ENCODE peak calls at places on chromosomes 13 and 19, in five cellular contexts. One of them, this sample, is unnamed.
A peak's percentile ranks its signal among the peaks of the same experiment; 100 is the strongest.

GRCh38 chr13:50676602-50677001 is 166.9 kb downstream of the DLEU7 start:
- DNase-seq in colonic mucosa: no peak
- DNase-seq in upper lobe of left lung: no peak
- DNase-seq in breast epithelium: no peak
- DNase-seq in lower lobe of right lung: no peak
- DNase-seq in this sample: no peak

GRCh38 chr19:29260477-29261317 is 47.7 kb upstream of the UQCRFS1 start:
- DNase-seq in breast epithelium: no peak
- DNase-seq in lower lobe of right lung: no peak
- DNase-seq in upper lobe of left lung: no peak
- DNase-seq in colonic mucosa: peak; percentile 29
- DNase-seq in this sample: no peak

GRCh38 chr19:9011875-9012274 is 1.7 kb upstream of the MUC16 start:
- DNase-seq in breast epithelium: no peak
- DNase-seq in colonic mucosa: no peak
- DNase-seq in lower lobe of right lung: no peak
- DNase-seq in upper lobe of left lung: no peak
- DNase-seq in this sample: no peak

GRCh38 chr19:18507021-18507726 is 14.7 kb downstream of the ELL start:
- DNase-seq in upper lobe of left lung: no peak
- DNase-seq in lower lobe of right lung: no peak
- DNase-seq in breast epithelium: no peak
- DNase-seq in colonic mucosa: peak; percentile 67
- DNase-seq in this sample: no peak

GRCh38 chr19:16397791-16398529 is 73.3 kb downstream of the KLF2 start:
- DNase-seq in lower lobe of right lung: no peak
- DNase-seq in breast epithelium: no peak
- DNase-seq in upper lobe of left lung: no peak
- DNase-seq in colonic mucosa: no peak
- DNase-seq in this sample: no peak

GRCh38 chr13:111187879-111188643 is 73.0 kb downstream of the ARHGEF7 start:
- DNase-seq in lower lobe of right lung: no peak
- DNase-seq in colonic mucosa: no peak
- DNase-seq in upper lobe of left lung: no peak
- DNase-seq in breast epithelium: no peak
- DNase-seq in this sample: no peak

GRCh38 chr13:75636339-75637095 is 387 bp downstream of the LMO7 start:
- DNase-seq in upper lobe of left lung: peak; percentile 85
- DNase-seq in lower lobe of right lung: peak; percentile 65
- DNase-seq in breast epithelium: no peak
- DNase-seq in colonic mucosa: peak; percentile 31
- DNase-seq in this sample: peak; percentile 68

GRCh38 chr13:43573787-43574562 is 212.8 kb downstream of the ENOX1 start:
- DNase-seq in lower lobe of right lung: no peak
- DNase-seq in breast epithelium: no peak
- DNase-seq in colonic mucosa: no peak
- DNase-seq in upper lobe of left lung: no peak
- DNase-seq in this sample: no peak

GRCh38 chr13:73767191-73767741 is 366.9 kb downstream of the KLF12 start:
- DNase-seq in upper lobe of left lung: no peak
- DNase-seq in colonic mucosa: no peak
- DNase-seq in lower lobe of right lung: no peak
- DNase-seq in breast epithelium: no peak
- DNase-seq in this sample: no peak

GRCh38 chr19:6056801-6057650 is 53.3 kb downstream of the RFX2 start:
- DNase-seq in upper lobe of left lung: no peak
- DNase-seq in lower lobe of right lung: peak; percentile 79
- DNase-seq in colonic mucosa: peak; percentile 65
- DNase-seq in breast epithelium: peak; percentile 78
- DNase-seq in this sample: peak; percentile 43

GRCh38 chr13:41458187-41458938 is 1.0 kb downstream of the RGCC start:
- DNase-seq in upper lobe of left lung: peak; percentile 91
- DNase-seq in breast epithelium: no peak
- DNase-seq in lower lobe of right lung: peak; percentile 75
- DNase-seq in colonic mucosa: peak; percentile 32
- DNase-seq in this sample: peak; percentile 73

GRCh38 chr13:48954086-48954485 is 21.6 kb upstream of the FNDC3A start:
- DNase-seq in colonic mucosa: no peak
- DNase-seq in breast epithelium: no peak
- DNase-seq in lower lobe of right lung: no peak
- DNase-seq in upper lobe of left lung: no peak
- DNase-seq in this sample: no peak

GRCh38 chr13:55664178-55664577 is 1476.5 kb upstream of the PRR20A start:
- DNase-seq in breast epithelium: no peak
- DNase-seq in upper lobe of left lung: no peak
- DNase-seq in lower lobe of right lung: no peak
- DNase-seq in colonic mucosa: no peak
- DNase-seq in this sample: no peak

GRCh38 chr19:39352549-39353285 is 10.5 kb downstream of the SAMD4B start:
- DNase-seq in breast epithelium: no peak
- DNase-seq in upper lobe of left lung: no peak
- DNase-seq in lower lobe of right lung: no peak
- DNase-seq in colonic mucosa: no peak
- DNase-seq in this sample: no peak

GRCh38 chr13:110390572-110390971 is 83.5 kb downstream of the COL4A2 start:
- DNase-seq in breast epithelium: no peak
- DNase-seq in colonic mucosa: no peak
- DNase-seq in upper lobe of left lung: no peak
- DNase-seq in lower lobe of right lung: no peak
- DNase-seq in this sample: no peak

GRCh38 chr13:106156468-106156867 is 379.0 kb downstream of the EFNB2 start:
- DNase-seq in lower lobe of right lung: no peak
- DNase-seq in colonic mucosa: no peak
- DNase-seq in upper lobe of left lung: no peak
- DNase-seq in breast epithelium: no peak
- DNase-seq in this sample: no peak

GRCh38 chr13:30247406-30247805 is 59.9 kb downstream of the KATNAL1 start:
- DNase-seq in upper lobe of left lung: no peak
- DNase-seq in breast epithelium: no peak
- DNase-seq in lower lobe of right lung: no peak
- DNase-seq in colonic mucosa: no peak
- DNase-seq in this sample: no peak

GRCh38 chr13:90533866-90534265 is 813.6 kb upstream of the MIR17HG start:
- DNase-seq in upper lobe of left lung: no peak
- DNase-seq in colonic mucosa: no peak
- DNase-seq in breast epithelium: no peak
- DNase-seq in lower lobe of right lung: no peak
- DNase-seq in this sample: no peak

DNA sequence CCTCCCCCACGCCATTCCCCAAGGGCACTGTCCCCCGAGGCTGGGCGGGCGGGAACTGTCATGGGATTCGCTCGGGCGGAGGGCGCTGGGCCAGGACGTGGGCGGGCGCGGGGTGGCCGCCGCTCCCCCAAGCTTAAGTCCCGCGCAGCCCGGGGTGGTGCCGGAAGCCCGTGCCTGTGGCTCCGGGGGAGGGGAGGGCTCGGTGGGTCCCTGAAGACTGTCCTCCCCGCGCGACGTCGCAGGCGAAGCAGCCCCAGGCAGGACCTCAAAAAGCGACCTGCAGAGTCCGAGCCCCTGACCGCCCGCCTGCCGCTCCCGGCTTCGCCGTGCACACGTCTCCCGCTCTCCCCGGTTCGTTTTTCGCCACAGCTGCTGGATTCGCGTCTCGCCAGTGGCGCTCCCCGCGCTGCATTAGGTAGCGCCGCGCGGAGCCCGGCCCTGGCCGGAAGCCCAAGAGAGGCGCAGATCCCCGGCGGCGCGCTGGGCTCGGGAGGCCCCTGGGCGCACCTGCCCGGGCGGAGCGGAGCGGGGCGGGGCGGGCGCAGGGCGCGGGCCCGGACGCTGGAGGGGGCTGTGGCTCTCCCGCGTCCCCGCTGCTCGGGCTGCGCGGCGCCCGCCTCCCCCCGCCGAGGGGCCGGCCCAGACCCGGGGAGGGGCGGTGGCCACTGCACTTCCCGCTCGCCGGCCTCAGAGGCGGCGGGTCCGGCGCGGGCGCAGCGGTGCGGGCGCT is at the start of gene FARP1:
- DNase-seq in breast epithelium: peak; percentile 78
- DNase-seq in lower lobe of right lung: peak; percentile 83
- DNase-seq in colonic mucosa: peak; percentile 79
- DNase-seq in upper lobe of left lung: peak; percentile 96
- DNase-seq in this sample: peak; percentile 91
- TF ChIP-seq CTCF in breast epithelium: no peak
- TF ChIP-seq CTCF in lower lobe of right lung: peak; percentile 24
- TF ChIP-seq CTCF in colonic mucosa: no peak
- TF ChIP-seq CTCF in upper lobe of left lung: peak; percentile 77
- TF ChIP-seq CTCF in this sample: no peak

GRCh38 chr13:46050771-46051170 is 1.8 kb downstream of the ZC3H13 start:
- DNase-seq in lower lobe of right lung: no peak
- DNase-seq in upper lobe of left lung: no peak
- DNase-seq in colonic mucosa: no peak
- DNase-seq in breast epithelium: no peak
- DNase-seq in this sample: no peak
- H3K4me3 ChIP-seq in lower lobe of right lung: peak overlapping the region; percentile 79
- H3K4me3 ChIP-seq in upper lobe of left lung: no peak overlapping the region
- H3K4me3 ChIP-seq in colonic mucosa: no peak overlapping the region
- H3K4me3 ChIP-seq in breast epithelium: peak overlapping the region; percentile 85
- H3K4me3 ChIP-seq in this sample: no peak overlapping the region

GRCh38 chr13:94431569-94431968 is 47.9 kb downstream of the DCT start:
- DNase-seq in breast epithelium: no peak
- DNase-seq in upper lobe of left lung: no peak
- DNase-seq in lower lobe of right lung: no peak
- DNase-seq in colonic mucosa: no peak
- DNase-seq in this sample: no peak
- TF ChIP-seq CTCF in breast epithelium: no peak
- TF ChIP-seq CTCF in upper lobe of left lung: no peak
- TF ChIP-seq CTCF in lower lobe of right lung: no peak
- TF ChIP-seq CTCF in colonic mucosa: no peak
- TF ChIP-seq CTCF in this sample: no peak

GRCh38 chr19:41868989-41869300 is 8.1 kb upstream of the CD79A start:
- DNase-seq in lower lobe of right lung: no peak
- DNase-seq in breast epithelium: no peak
- DNase-seq in colonic mucosa: no peak
- DNase-seq in upper lobe of left lung: no peak
- DNase-seq in this sample: no peak

GRCh38 chr19:41868120-41868988 is 8.3 kb downstream of the RPS19 start:
- DNase-seq in upper lobe of left lung: no peak
- DNase-seq in breast epithelium: no peak
- DNase-seq in lower lobe of right lung: peak; percentile 75
- DNase-seq in colonic mucosa: no peak
- DNase-seq in this sample: no peak

GRCh38 chr19:41871573-41872383 is 5.3 kb upstream of the CD79A start:
- DNase-seq in lower lobe of right lung: peak; percentile 62
- DNase-seq in upper lobe of left lung: no peak
- DNase-seq in breast epithelium: no peak
- DNase-seq in colonic mucosa: no peak
- DNase-seq in this sample: no peak

GRCh38 chr19:41870401-41870873 is 6.6 kb upstream of the CD79A start:
- DNase-seq in colonic mucosa: no peak
- DNase-seq in breast epithelium: no peak
- DNase-seq in upper lobe of left lung: no peak
- DNase-seq in lower lobe of right lung: no peak
- DNase-seq in this sample: no peak

DNA sequence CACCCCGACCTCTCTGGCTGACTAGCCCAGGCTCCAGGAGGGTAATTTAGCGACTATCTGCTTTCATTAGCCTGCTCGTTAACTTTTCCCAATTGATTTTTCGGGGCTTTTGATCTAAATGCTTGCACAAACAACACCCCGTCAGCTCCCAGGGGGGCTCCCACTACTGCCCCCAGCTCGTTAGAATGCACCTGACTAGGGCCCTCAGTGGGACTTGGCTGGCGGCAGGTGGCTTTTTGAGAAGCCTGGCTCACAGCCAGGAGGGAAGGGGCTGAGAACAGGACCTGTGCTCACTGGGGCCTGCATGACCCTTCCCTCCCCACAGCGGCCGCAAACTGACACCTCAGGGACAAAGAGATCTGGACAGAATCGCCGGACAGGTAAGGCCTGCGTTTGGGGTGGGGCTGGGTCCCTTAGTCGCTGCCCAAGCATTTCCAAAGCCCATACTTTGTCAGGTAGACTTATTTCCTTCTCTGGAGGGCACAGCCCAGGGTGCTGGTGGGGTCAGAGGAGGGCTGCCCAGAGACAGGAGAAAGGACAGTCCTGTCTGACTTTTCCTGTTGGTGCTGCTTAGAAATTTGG is 7.6 kb upstream of the CD79A start:
- DNase-seq in upper lobe of left lung: no peak
- DNase-seq in colonic mucosa: no peak
- DNase-seq in lower lobe of right lung: no peak
- DNase-seq in breast epithelium: no peak
- DNase-seq in this sample: no peak
- H3K4me3 ChIP-seq in upper lobe of left lung: no peak overlapping the region
- H3K4me3 ChIP-seq in colonic mucosa: no peak overlapping the region
- H3K4me3 ChIP-seq in lower lobe of right lung: no peak overlapping the region
- H3K4me3 ChIP-seq in breast epithelium: no peak overlapping the region
- H3K4me3 ChIP-seq in this sample: no peak overlapping the region

GRCh38 chr19:4587527-4587926 is 28.0 kb upstream of the SEMA6B start:
- DNase-seq in colonic mucosa: no peak
- DNase-seq in lower lobe of right lung: no peak
- DNase-seq in upper lobe of left lung: no peak
- DNase-seq in breast epithelium: no peak
- DNase-seq in this sample: no peak

GRCh38 chr19:4592445-4592844 is 33.0 kb upstream of the SEMA6B start:
- DNase-seq in breast epithelium: no peak
- DNase-seq in upper lobe of left lung: no peak
- DNase-seq in colonic mucosa: no peak
- DNase-seq in lower lobe of right lung: no peak
- DNase-seq in this sample: no peak

GRCh38 chr19:4591296-4591695 is 31.8 kb upstream of the SEMA6B start:
- DNase-seq in colonic mucosa: no peak
- DNase-seq in breast epithelium: no peak
- DNase-seq in upper lobe of left lung: no peak
- DNase-seq in lower lobe of right lung: no peak
- DNase-seq in this sample: no peak

GRCh38 chr19:4590559-4590958 is 31.1 kb upstream of the SEMA6B start:
- DNase-seq in lower lobe of right lung: no peak
- DNase-seq in colonic mucosa: no peak
- DNase-seq in upper lobe of left lung: no peak
- DNase-seq in breast epithelium: no peak
- DNase-seq in this sample: no peak

GRCh38 chr19:4589579-4590410 is 30.3 kb upstream of the SEMA6B start:
- DNase-seq in breast epithelium: no peak
- DNase-seq in upper lobe of left lung: no peak
- DNase-seq in colonic mucosa: no peak
- DNase-seq in lower lobe of right lung: no peak
- DNase-seq in this sample: no peak
- TF ChIP-seq CTCF in breast epithelium: peak; percentile 14
- TF ChIP-seq CTCF in upper lobe of left lung: no peak
- TF ChIP-seq CTCF in colonic mucosa: no peak
- TF ChIP-seq CTCF in lower lobe of right lung: peak; percentile 19
- TF ChIP-seq CTCF in this sample: no peak

GRCh38 chr13:20160346-20161274 is at the start of gene GJA3:
- DNase-seq in upper lobe of left lung: peak; percentile 90
- DNase-seq in colonic mucosa: no peak
- DNase-seq in breast epithelium: no peak
- DNase-seq in lower lobe of right lung: no peak
- DNase-seq in this sample: no peak
- H3K4me3 ChIP-seq in upper lobe of left lung: no peak within 1 kb of the TSS
- H3K4me3 ChIP-seq in colonic mucosa: peak within 1 kb of the TSS; percentile 34
- H3K4me3 ChIP-seq in breast epithelium: peak within 1 kb of the TSS; percentile 65
- H3K4me3 ChIP-seq in lower lobe of right lung: peak within 1 kb of the TSS; percentile 43
- H3K4me3 ChIP-seq in this sample: peak within 1 kb of the TSS; percentile 6